ENCODE peak calls at places on chromosomes 12 and 14, in five cellular contexts. K is small intestine, Q is transverse colon, F is HepG2, U is uterus. B is an unnamed sample.
A peak's percentile ranks its signal among the peaks of the same experiment; 100 is the strongest.

GRCh38 chr12:542290-543113 is 82.8 kb downstream of the B4GALNT3 start:
- DNase-seq in F (no peak), Q (no peak), U (no peak), K (no peak), B (no peak)

GRCh38 chr12:104544836-104545235 is 88.1 kb downstream of the CHST11 start:
- DNase-seq in U (no peak), K (no peak), Q (no peak), F (no peak), B (no peak)

GRCh38 chr12:24754690-24755638 is 193.9 kb downstream of the BCAT1 start:
- DNase-seq in K (no peak), F (peak; percentile 94), U (no peak), Q (no peak), B (no peak)

GRCh38 chr12:38585090-38585489 is 268.5 kb downstream of the ALG10B start:
- DNase-seq in F (no peak), U (no peak), K (no peak), Q (no peak), B (no peak)

GRCh38 chr12:118981285-118982201 is at the start of gene SRRM4:
- DNase-seq in U (no peak), F (no peak), K (no peak), Q (no peak), B (peak; percentile 97)

GRCh38 chr12:66942741-66943465 is 264.0 kb upstream of the GRIP1 start:
- DNase-seq in F (no peak), Q (no peak), K (no peak), U (no peak), B (no peak)

GRCh38 chr12:102374190-102374589 is 106.2 kb downstream of the IGF1 start:
- DNase-seq in K (no peak), U (no peak), F (peak; percentile 3), Q (no peak), B (no peak)

GRCh38 chr12:120241561-120242274 is 23.8 kb downstream of the PXN start:
- DNase-seq in K (no peak), U (no peak), Q (no peak), F (no peak), B (no peak)

GRCh38 chr14:74733241-74733640 is 20.3 kb downstream of the FCF1 start:
- DNase-seq in Q (no peak), K (no peak), F (no peak), U (no peak), B (no peak)

GRCh38 chr12:56084958-56085543 is 5.1 kb downstream of the ERBB3 start:
- DNase-seq in F (no peak), K (peak; percentile 59), U (no peak), Q (peak; percentile 41), B (peak; percentile 63)

GRCh38 chr12:106415134-106415533 is 57.6 kb downstream of the POLR3B start:
- DNase-seq in F (no peak), U (no peak), K (no peak), Q (no peak), B (no peak)

GRCh38 chr12:66813137-66813867 is 134.4 kb upstream of the GRIP1 start:
- DNase-seq in K (no peak), U (no peak), Q (no peak), F (peak; percentile 2), B (no peak)

GRCh38 chr12:78007173-78007572 is 176.5 kb downstream of the NAV3 start:
- DNase-seq in K (no peak), U (no peak), F (no peak), Q (no peak), B (no peak)

GRCh38 chr14:71021347-71022014 is 114.2 kb downstream of the PCNX1 start:
- DNase-seq in Q (no peak), F (no peak), K (no peak), U (no peak), B (no peak)

GRCh38 chr14:71594828-71595227 is 337.4 kb upstream of the RGS6 start:
- DNase-seq in F (no peak), Q (no peak), K (no peak), U (no peak), B (no peak)

GRCh38 chr12:79618848-79619404 is 71.8 kb downstream of the PAWR start:
- DNase-seq in K (no peak), Q (no peak), F (no peak), U (no peak), B (no peak)

GRCh38 chr14:67358914-67359313 is 690 bp downstream of the ATP6V1D start:
- DNase-seq in U (no peak), F (no peak), Q (no peak), K (peak; percentile 18), B (no peak)

GRCh38 chr14:76861574-76862255 is 35.5 kb downstream of the LRRC74A start:
- DNase-seq in Q (no peak), K (no peak), F (no peak), U (no peak), B (no peak)

GRCh38 chr14:94342334-94342934 is 19.3 kb upstream of the SERPINA6 start:
- DNase-seq in Q (peak; percentile 92), U (peak; percentile 77), F (peak; percentile 82), K (peak; percentile 98), B (no peak)

GRCh38 chr12:132246997-132247717 is 82.2 kb downstream of the GALNT9 start:
- DNase-seq in K (no peak), U (no peak), Q (no peak), F (no peak), B (no peak)

GRCh38 chr12:53623986-53624385 is 2.2 kb downstream of the ATF7 start:
- DNase-seq in U (no peak), K (peak; percentile 25), F (peak; percentile 52), Q (no peak), B (no peak)

GRCh38 chr12:26833692-26834168 is 736 bp upstream of the ITPR2 start:
- DNase-seq in U (peak; percentile 29), F (no peak), K (peak; percentile 76), Q (peak; percentile 62), B (no peak)

GRCh38 chr14:53882684-53883083 is 73.9 kb downstream of the BMP4 start:
- DNase-seq in Q (no peak), K (no peak), F (peak; percentile 81), U (no peak), B (no peak)

GRCh38 chr12:124514996-124515932 is 52.1 kb downstream of the NCOR2 start:
- DNase-seq in K (no peak), U (no peak), F (no peak), Q (no peak), B (no peak)

GRCh38 chr14:101183376-101184103 is 280.0 kb upstream of the RTL1 start:
- DNase-seq in F (peak; percentile 36), K (no peak), U (peak; percentile 52), Q (no peak), B (peak; percentile 44)

GRCh38 chr12:19764408-19764807 is 325.1 kb downstream of the AEBP2 start:
- DNase-seq in Q (no peak), U (no peak), F (no peak), K (no peak), B (no peak)

GRCh38 chr14:77794357-77794756 is 5.6 kb upstream of the ADCK1 start:
- DNase-seq in K (no peak), Q (no peak), F (no peak), U (no peak), B (no peak)

GRCh38 chr12:93743999-93744689 is 67.0 kb downstream of the CRADD start:
- DNase-seq in U (no peak), K (no peak), F (no peak), Q (no peak), B (no peak)

GRCh38 chr14:76956253-76957090 is 72.0 kb downstream of the IRF2BPL start:
- DNase-seq in F (peak; percentile 89), U (peak; percentile 79), K (peak; percentile 93), Q (peak; percentile 92), B (peak; percentile 97)

GRCh38 chr14:71856199-71856919 is 75.9 kb upstream of the RGS6 start:
- DNase-seq in Q (no peak), U (no peak), F (no peak), K (no peak), B (peak; percentile 22)

DNA sequence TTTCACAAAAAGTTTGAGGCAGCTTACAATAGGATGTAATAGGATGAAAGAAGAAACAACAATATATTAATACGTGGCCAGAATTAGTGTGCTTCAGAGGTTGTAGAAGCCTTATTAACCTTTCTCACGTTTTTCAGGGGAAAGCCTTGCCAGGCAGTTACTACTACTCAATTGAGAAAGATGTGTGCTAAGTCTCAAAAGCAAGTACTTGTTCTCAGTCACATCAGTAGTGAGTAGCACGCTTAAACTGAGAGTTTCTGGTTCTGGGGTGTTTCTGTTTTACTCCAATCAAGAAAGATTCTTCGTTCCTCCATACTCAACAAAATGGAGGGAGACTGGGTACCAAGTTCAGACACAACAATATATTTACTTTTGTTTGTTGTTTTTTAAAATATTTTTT is 38.7 kb downstream of the KLC1 start:
- DNase-seq in U (no peak), Q (no peak), K (no peak), F (no peak), B (no peak)
- H3K36me3 ChIP-seq in U (no peaks in the 10 kb centered on the region), Q (peaks cover 81% of the 10 kb centered on the region), K (peaks cover 24% of the 10 kb centered on the region), F (peaks cover 26% of the 10 kb centered on the region), B (peaks cover 81% of the 10 kb centered on the region)

GRCh38 chr12:30573145-30573544 is 122.5 kb downstream of the IPO8 start:
- DNase-seq in Q (no peak), F (no peak), U (no peak), K (no peak), B (no peak)
- H3K27me3 ChIP-seq in Q (no peaks in the 10 kb centered on the region), F (no peaks in the 10 kb centered on the region), U (no peaks in the 10 kb centered on the region), K (no peaks in the 10 kb centered on the region), B (no peaks in the 10 kb centered on the region)

DNA sequence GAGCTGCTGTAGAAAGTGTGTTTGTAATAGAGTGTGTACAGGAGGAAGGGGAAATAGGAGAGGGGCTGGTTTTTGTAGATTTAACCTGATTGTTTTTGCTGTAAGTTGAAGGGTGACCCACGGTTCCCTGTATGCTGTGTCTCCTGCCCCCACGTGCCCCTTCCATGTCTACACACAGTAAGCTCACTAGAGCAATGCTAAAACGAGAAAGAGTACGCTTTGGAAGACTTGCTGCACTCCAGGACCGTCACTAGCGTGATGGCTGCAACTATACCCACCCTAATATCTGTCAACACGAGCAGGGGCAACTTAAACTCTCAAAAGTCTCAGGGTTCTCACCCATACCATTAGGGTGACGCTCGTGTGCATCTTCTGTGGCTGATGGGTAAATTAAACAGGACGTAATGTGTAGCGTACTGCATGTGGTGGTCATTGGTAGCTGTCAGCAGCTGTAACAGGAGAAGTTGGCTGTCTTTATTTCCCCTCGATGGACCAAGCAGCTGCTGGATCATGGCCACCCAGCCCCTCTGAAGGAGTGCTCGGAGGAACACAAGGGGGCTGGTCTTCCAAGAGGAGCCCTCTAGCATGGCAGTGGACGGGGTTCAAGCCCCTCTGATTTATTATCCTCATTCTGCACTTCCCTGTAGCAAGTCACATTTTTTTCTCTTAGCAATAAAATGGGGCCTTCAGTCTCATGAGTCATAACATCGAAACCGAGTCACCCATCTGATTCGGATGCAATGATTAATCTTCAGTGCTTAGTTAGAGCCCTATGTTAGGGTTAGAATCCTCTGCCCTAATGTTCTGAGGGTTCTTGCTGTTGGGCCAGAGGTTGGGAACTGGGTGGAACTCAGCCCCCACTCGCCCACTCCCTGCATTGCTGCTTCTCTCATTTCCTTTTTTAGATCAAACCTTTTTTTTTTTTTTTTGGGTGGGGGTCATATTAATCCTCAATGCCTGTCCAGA is 14.0 kb downstream of the CCND2 start:
- DNase-seq in K (peak; percentile 77), U (no peak), F (no peak), Q (no peak), B (no peak)
- H3K36me3 ChIP-seq in K (peaks cover 8% of the 10 kb centered on the region), U (no peaks in the 10 kb centered on the region), F (no peaks in the 10 kb centered on the region), Q (peaks cover 36% of the 10 kb centered on the region), B (no peaks in the 10 kb centered on the region)

GRCh38 chr12:112061127-112061526 is 47.5 kb downstream of the NAA25 start:
- DNase-seq in Q (no peak), K (no peak), U (no peak), F (no peak), B (no peak)
- H3K27me3 ChIP-seq in Q (no peaks in the 10 kb centered on the region), K (no peaks in the 10 kb centered on the region), U (no peaks in the 10 kb centered on the region), F (no peaks in the 10 kb centered on the region), B (no peaks in the 10 kb centered on the region)

B was measured in BE2C.